ENCODE peak calls at places on chromosomes 11 and 22, in seven cellular contexts. R, I, D, L, U, F and P are unnamed samples. For H3K9me3, the result is how much of the 10 kb centered on the place peaks cover.

GRCh38 chr11:20049231-20049630 is 111.0 kb downstream of the DBX1 start:
- DNase-seq in R (no peak), I (peak), D (no peak), L (no peak), U (no peak), F (no peak), P (no peak)

GRCh38 chr22:43481528-43482309 is 69.9 kb downstream of the MPPED1 start:
- DNase-seq in R (no peak), I (no peak), D (no peak), L (no peak), U (no peak), F (no peak), P (no peak)

GRCh38 chr11:40328890-40329617 is 1130.4 kb downstream of the LRRC4C start:
- DNase-seq in R (no peak), I (peak), D (no peak), L (peak), U (peak), F (no peak), P (no peak)

GRCh38 chr11:20599424-20600346 is at the start of gene SLC6A5:
- DNase-seq in R (no peak), I (peak), D (no peak), L (no peak), U (peak), F (peak), P (no peak)

GRCh38 chr11:662689-663274 is 25.7 kb downstream of the DRD4 start:
- DNase-seq in R (peak), I (peak), D (no peak), L (peak), U (peak), F (peak), P (no peak)

GRCh38 chr22:32684148-32684821 is 117.2 kb upstream of the TIMP3 start:
- DNase-seq in R (no peak), I (no peak), D (no peak), L (no peak), U (no peak), F (no peak), P (no peak)

GRCh38 chr22:45096256-45096907 is 67.3 kb upstream of the NUP50 start:
- DNase-seq in R (peak), I (peak), D (peak), L (no peak), U (peak), F (no peak), P (no peak)

GRCh38 chr22:26079009-26079408 is 90.3 kb upstream of the SEZ6L start:
- DNase-seq in R (no peak), I (no peak), D (no peak), L (no peak), U (no peak), F (no peak), P (no peak)

GRCh38 chr22:33057363-33057995 is 702 bp downstream of the SYN3 start:
- DNase-seq in R (no peak), I (no peak), D (no peak), L (no peak), U (no peak), F (no peak), P (no peak)

GRCh38 chr22:48742556-48743343 is 1084.9 kb downstream of the BRD1 start:
- DNase-seq in R (no peak), I (no peak), D (no peak), L (no peak), U (no peak), F (no peak), P (no peak)

GRCh38 chr11:34905666-34906065 is 10.5 kb downstream of the APIP start:
- DNase-seq in R (no peak), I (no peak), D (no peak), L (no peak), U (no peak), F (no peak), P (no peak)

GRCh38 chr11:61152816-61153592 is 8.2 kb downstream of the VPS37C start:
- DNase-seq in R (no peak), I (no peak), D (no peak), L (no peak), U (peak), F (no peak), P (no peak)

GRCh38 chr11:45624095-45624494 is 41.3 kb downstream of the CHST1 start:
- DNase-seq in R (no peak), I (no peak), D (no peak), L (no peak), U (no peak), F (no peak), P (no peak)

GRCh38 chr11:68839953-68840641 is 1.6 kb downstream of the CPT1A start:
- DNase-seq in R (no peak), I (no peak), D (peak), L (no peak), U (peak), F (no peak), P (no peak)

GRCh38 chr11:40292636-40293585 is 1166.5 kb downstream of the LRRC4C start:
- DNase-seq in R (no peak), I (no peak), D (no peak), L (no peak), U (no peak), F (no peak), P (no peak)

GRCh38 chr11:34300571-34301295 is 57.1 kb downstream of the ABTB2 start:
- DNase-seq in R (no peak), I (no peak), D (no peak), L (no peak), U (no peak), F (no peak), P (no peak)

GRCh38 chr11:80718611-80719291 is 1277.9 kb upstream of the TENM4 start:
- DNase-seq in R (no peak), I (no peak), D (no peak), L (no peak), U (peak), F (no peak), P (no peak)

GRCh38 chr11:57471496-57471895 is 11.2 kb downstream of the RTN4RL2 start:
- DNase-seq in R (no peak), I (no peak), D (no peak), L (no peak), U (peak), F (no peak), P (no peak)

GRCh38 chr11:95132956-95133355 is 43.3 kb downstream of the ENDOD1 start:
- DNase-seq in R (no peak), I (no peak), D (no peak), L (no peak), U (peak), F (no peak), P (no peak)

DNA sequence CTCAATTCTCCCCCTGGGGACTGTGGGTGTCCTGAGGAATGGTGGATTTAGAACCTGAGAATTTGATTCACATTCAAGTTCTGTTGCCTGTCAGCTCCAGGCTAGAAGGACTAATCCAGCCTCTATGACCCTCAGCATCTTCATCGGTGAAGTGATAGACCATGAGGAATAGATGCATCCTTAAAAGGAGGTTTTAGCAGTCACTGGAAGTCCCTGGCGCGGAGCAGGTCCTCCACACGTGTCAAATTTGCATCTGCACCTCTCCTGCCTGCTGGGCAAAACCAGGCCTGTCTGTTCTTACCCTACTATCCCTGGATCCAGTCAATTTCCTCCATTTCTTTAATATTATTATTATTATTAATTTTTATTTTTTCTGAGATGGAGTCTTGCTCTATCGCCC is 808.4 kb downstream of the TBC1D22A start:
- DNase-seq in R (no peak), I (no peak), D (no peak), L (no peak), U (no peak), F (peak), P (no peak)
- H3K9me3 ChIP-seq in R (under half), I (under half), D (under half), L (under half), U (under half), F (under half), P (under half)

GRCh38 chr22:20885017-20885556 is 26.3 kb downstream of the SNAP29 start:
- DNase-seq in R (no peak), I (no peak), D (no peak), L (no peak), U (no peak), F (no peak), P (no peak)
- H3K9me3 ChIP-seq in R (under half), I (under half), D (under half), L (under half), U (under half), F (under half), P (under half)

GRCh38 chr11:97019305-97019704 is 629.5 kb downstream of the JRKL start:
- DNase-seq in R (no peak), I (no peak), D (no peak), L (no peak), U (no peak), F (no peak), P (no peak)
- H3K9me3 ChIP-seq in R (under half), I (under half), D (under half), L (under half), U (under half), F (under half), P (under half)

DNA sequence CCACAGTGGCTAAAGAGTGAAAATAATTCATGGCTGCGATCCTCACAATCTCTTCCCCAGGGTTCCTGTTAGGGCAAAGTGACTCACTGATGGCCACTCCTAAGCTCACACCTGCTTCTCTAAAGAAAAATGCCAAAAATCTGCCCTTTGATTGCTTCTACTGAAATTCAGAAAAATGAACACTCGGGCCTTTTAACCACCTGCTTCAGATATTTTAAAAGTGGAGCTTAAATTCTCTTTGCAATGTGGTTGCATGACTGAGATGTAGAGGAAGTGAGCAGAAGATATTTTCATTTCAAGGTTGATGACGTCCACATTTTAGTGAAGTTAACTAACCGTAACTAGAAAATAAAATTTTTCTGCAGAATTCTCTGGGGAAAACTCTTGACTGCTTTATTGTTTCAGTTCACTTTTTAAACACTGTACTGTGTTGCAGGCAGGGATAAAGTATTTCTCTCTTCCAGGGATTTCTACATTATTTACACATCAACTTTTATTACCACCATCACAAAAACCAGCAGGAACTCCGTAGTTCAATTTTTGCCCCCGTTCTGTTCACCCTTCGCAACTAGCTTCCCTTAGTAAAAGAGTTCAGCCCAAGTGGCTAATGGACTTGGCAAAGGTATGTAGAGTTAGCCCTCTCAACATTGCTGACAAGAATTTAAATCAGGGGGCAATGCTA is 8.5 kb downstream of the RAB30 start:
- DNase-seq in R (no peak), I (no peak), D (peak), L (no peak), U (peak), F (no peak), P (no peak)
- H3K9me3 ChIP-seq in R (under half), I (under half), D (under half), L (under half), U (under half), F (under half), P (under half)

GRCh38 chr11:64052938-64053622 is 17.3 kb downstream of the FLRT1 start:
- DNase-seq in R (no peak), I (no peak), D (no peak), L (no peak), U (no peak), F (no peak), P (no peak)
- H3K9me3 ChIP-seq in R (under half), I (under half), D (under half), L (under half), U (under half), F (under half), P (under half)

DNA sequence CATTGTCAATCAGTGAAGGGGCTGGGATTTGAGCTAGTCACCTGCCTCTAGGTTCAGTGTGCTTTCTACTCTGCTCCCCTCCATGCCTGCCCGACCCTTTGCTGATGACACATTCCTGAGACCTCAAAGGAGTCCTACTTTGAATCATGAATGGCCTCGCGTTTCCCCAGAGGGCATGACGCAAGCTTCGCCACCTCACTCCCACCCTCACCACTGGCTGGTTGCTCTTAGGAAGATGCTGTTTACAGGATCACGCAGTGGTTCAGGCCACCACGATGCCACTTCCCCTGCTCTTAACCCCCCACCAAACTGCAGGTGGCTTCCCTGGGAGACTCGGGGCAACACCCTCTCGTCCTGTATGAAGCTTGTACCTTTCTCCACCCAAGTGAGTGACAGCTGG is 62.9 kb upstream of the B3GAT1 start:
- DNase-seq in R (no peak), I (no peak), D (no peak), L (no peak), U (no peak), F (peak), P (no peak)
- H3K9me3 ChIP-seq in R (under half), I (under half), D (under half), L (under half), U (under half), F (under half), P (under half)

DNA sequence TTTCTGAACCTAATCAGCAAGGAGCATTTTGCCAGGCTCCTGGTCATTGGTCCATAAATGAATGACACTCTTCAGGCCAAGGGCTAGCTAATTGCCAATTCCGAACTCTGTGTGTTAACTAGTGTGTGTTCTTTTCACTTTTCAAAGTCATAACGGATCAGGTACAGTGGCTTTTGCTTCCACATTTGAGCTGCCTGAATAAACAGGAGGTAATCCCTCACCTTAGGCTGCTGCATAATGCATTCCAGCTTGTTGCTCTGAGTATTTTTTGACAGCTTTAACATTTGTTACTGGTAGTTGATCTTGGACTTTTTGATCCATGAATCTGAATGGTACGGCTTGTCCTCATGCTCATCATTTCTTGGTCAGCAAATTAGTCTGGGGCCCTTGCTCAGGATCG is 485.1 kb downstream of the CNTN5 start:
- DNase-seq in R (no peak), I (no peak), D (no peak), L (no peak), U (no peak), F (no peak), P (no peak)
- H3K9me3 ChIP-seq in R (under half), I (under half), D (under half), L (under half), U (under half), F (under half), P (under half)

DNA sequence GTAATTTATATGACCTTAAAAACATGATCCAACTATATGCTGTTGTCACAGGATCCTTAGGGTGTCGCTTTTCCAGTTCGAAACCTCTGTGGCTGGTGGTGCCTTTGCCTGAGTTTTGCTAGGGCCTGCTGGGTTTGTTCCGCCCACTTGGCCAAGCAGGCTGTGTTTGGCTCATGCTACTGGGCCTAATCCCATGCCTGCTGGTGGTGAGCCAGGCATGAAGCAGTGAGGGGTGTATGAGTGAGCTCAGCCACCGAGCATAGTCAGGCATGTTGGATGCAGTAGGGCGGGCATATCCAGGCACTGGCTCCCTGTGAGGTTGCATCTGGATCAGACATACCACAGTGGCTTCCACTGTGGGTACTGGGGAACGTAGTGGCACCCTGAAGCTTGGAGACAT is 16.3 kb downstream of the NPAT start:
- DNase-seq in R (no peak), I (no peak), D (no peak), L (no peak), U (no peak), F (no peak), P (no peak)
- H3K9me3 ChIP-seq in R (under half), I (under half), D (under half), L (under half), U (under half), F (under half), P (under half)

GRCh38 chr11:2652857-2653643 is 46.7 kb downstream of the KCNQ1OT1 start:
- DNase-seq in R (peak), I (no peak), D (no peak), L (no peak), U (no peak), F (peak), P (no peak)

GRCh38 chr11:2651054-2651617 is 48.7 kb downstream of the KCNQ1OT1 start:
- DNase-seq in R (no peak), I (no peak), D (no peak), L (no peak), U (no peak), F (no peak), P (no peak)

GRCh38 chr11:2651826-2652237 is 48.0 kb downstream of the KCNQ1OT1 start:
- DNase-seq in R (no peak), I (no peak), D (no peak), L (no peak), U (no peak), F (peak), P (no peak)

GRCh38 chr11:2653930-2654739 is 45.7 kb downstream of the KCNQ1OT1 start:
- DNase-seq in R (no peak), I (no peak), D (no peak), L (no peak), U (no peak), F (peak), P (no peak)

DNA sequence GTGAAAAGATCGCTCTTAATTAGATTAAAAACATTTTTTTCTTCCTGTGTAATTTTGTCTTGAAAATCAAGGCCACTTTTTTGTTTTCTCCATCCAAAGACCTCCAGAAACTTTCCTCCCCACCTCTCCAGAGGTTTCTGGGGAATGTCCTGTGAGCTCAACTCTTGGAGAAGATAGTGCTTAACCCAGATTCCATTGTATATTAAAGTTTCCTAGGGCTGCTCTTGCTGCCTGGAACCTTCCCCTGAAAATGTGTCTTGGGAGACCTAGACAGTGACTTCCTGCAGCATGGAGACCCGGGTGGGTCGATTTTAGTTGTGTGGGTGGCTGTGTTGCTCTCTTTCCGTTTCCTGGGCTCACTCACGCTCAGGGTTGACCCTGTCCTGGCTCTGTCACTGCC is 47.4 kb downstream of the KCNQ1OT1 start:
- DNase-seq in R (no peak), I (no peak), D (no peak), L (no peak), U (no peak), F (peak), P (no peak)
- H3K9me3 ChIP-seq in R (under half), I (half or more), D (under half), L (under half), U (under half), F (under half), P (under half)